ENCODE peak calls at places on chromosomes 3 and 15, in nine cellular contexts. T is NCI-H524 treated with DMSO at 0.1 percent for 48 hours, L is glutamatergic neuron, M is substantia nigra, I is WTC11, Z is AML-193, A is kidney tubule cell, E is GM10248, C is NCI-H1417 treated with DMSO at 0.1 percent for 48 hours. W is an unnamed sample.

GRCh38 chr15:49645277-49645676 is 24.4 kb downstream of the DTWD1 start:
- DNase-seq in L (no peak), M (no peak), C (no peak), I (no peak), T (no peak), E (no peak), Z (no peak), A (no peak), W (no peak)

GRCh38 chr3:7682822-7683229 is 818.8 kb upstream of the LMCD1 start:
- DNase-seq in A (peak), E (no peak), Z (peak), L (no peak), C (no peak), I (no peak), M (no peak), T (no peak), W (no peak)

GRCh38 chr3:8966820-8967348 is 3.6 kb upstream of the RAD18 start:
- DNase-seq in E (no peak), Z (no peak), C (no peak), T (no peak), M (no peak), A (no peak), I (no peak), L (no peak), W (no peak)

GRCh38 chr15:80252281-80252619 is 237 bp upstream of the CTXND1 start:
- DNase-seq in L (no peak), I (no peak), T (no peak), M (no peak), E (no peak), Z (no peak), A (no peak), C (no peak), W (no peak)

GRCh38 chr15:87034886-87035285 is 955.2 kb downstream of the AGBL1 start:
- DNase-seq in M (no peak), C (no peak), E (no peak), A (no peak), L (no peak), T (no peak), Z (no peak), I (no peak), W (no peak)

GRCh38 chr3:161401389-161401788 is 30.1 kb upstream of the SPTSSB start:
- DNase-seq in C (no peak), L (no peak), A (no peak), T (no peak), Z (no peak), E (no peak), M (no peak), I (no peak), W (no peak)

GRCh38 chr3:111112913-111113312 is 41.3 kb downstream of the NECTIN3 start:
- DNase-seq in C (no peak), M (no peak), A (no peak), E (no peak), T (no peak), Z (no peak), I (no peak), L (no peak), W (no peak)

GRCh38 chr3:33315826-33316225 is 38.6 kb downstream of the FBXL2 start:
- DNase-seq in L (no peak), T (no peak), A (peak), I (no peak), E (no peak), M (no peak), C (no peak), Z (no peak), W (no peak)

GRCh38 chr15:67101981-67102929 is 36.9 kb downstream of the SMAD3 start:
- DNase-seq in L (no peak), Z (no peak), I (no peak), A (peak), E (peak), C (no peak), M (no peak), T (no peak), W (no peak)

GRCh38 chr3:37564518-37564917 is 297.2 kb upstream of the CTDSPL start:
- DNase-seq in E (no peak), A (no peak), Z (no peak), L (no peak), M (no peak), I (no peak), C (no peak), T (no peak), W (no peak)

GRCh38 chr3:31980530-31981205 is 394 bp downstream of the OSBPL10 start:
- DNase-seq in Z (no peak), M (peak), L (peak), I (peak), C (peak), E (peak), A (peak), T (no peak), W (peak)

GRCh38 chr3:56042326-56042951 is 425.8 kb downstream of the ERC2 start:
- DNase-seq in Z (peak), T (no peak), M (no peak), I (no peak), L (no peak), E (no peak), C (no peak), A (peak), W (no peak)

GRCh38 chr3:124168271-124168670 is 176.3 kb upstream of the ROPN1 start:
- DNase-seq in I (no peak), T (no peak), L (no peak), E (no peak), A (peak), C (no peak), M (no peak), Z (no peak), W (no peak)

GRCh38 chr3:69012111-69012835 is 1.2 kb downstream of the EOGT start:
- DNase-seq in C (no peak), I (peak), Z (no peak), T (no peak), E (no peak), A (peak), L (no peak), M (no peak), W (no peak)

GRCh38 chr3:10933958-10934481 is 58.5 kb upstream of the SLC6A1 start:
- DNase-seq in E (no peak), T (no peak), C (no peak), L (no peak), I (no peak), M (no peak), A (no peak), Z (no peak), W (peak)

GRCh38 chr3:53493997-53494791 is at the start of gene CACNA1D:
- DNase-seq in L (peak), M (peak), Z (no peak), I (peak), C (no peak), A (peak), E (peak), T (no peak), W (peak)

GRCh38 chr15:52240166-52240565 is 49.0 kb upstream of the GNB5 start:
- DNase-seq in L (no peak), A (no peak), M (no peak), I (no peak), E (no peak), C (no peak), Z (no peak), T (no peak), W (no peak)

GRCh38 chr3:40287248-40287647 is 22.3 kb upstream of the EIF1B start:
- DNase-seq in I (no peak), T (no peak), M (no peak), A (no peak), E (no peak), L (no peak), Z (no peak), C (no peak), W (no peak)

GRCh38 chr15:66581972-66582537 is 16.3 kb upstream of the LCTL start:
- DNase-seq in T (no peak), E (no peak), I (no peak), C (no peak), L (no peak), M (no peak), Z (no peak), A (no peak), W (no peak)

GRCh38 chr15:77035584-77035983 is 35.3 kb downstream of the TSPAN3 start:
- DNase-seq in M (no peak), I (no peak), C (no peak), Z (no peak), A (no peak), L (no peak), T (no peak), E (no peak), W (no peak)

GRCh38 chr3:126111566-126112475 is 27.9 kb upstream of the SLC41A3 start:
- DNase-seq in E (no peak), M (no peak), C (no peak), Z (no peak), A (no peak), I (no peak), T (no peak), L (no peak), W (no peak)

GRCh38 chr15:66138096-66138783 is 115.3 kb downstream of the MEGF11 start:
- DNase-seq in Z (no peak), I (no peak), A (no peak), M (no peak), L (peak), E (no peak), T (peak), C (no peak), W (no peak)

GRCh38 chr15:88896339-88897033 is 1.1 kb upstream of the HAPLN3 start:
- DNase-seq in A (no peak), M (no peak), Z (no peak), T (no peak), C (no peak), I (no peak), E (no peak), L (no peak), W (no peak)

GRCh38 chr3:122514123-122515019 is at the start of gene KPNA1:
- DNase-seq in E (peak), C (peak), A (peak), L (peak), Z (peak), I (peak), M (peak), T (no peak), W (peak)

GRCh38 chr3:53668872-53669271 is 174.5 kb downstream of the CACNA1D start:
- DNase-seq in Z (no peak), L (no peak), C (no peak), I (no peak), M (no peak), E (no peak), A (peak), T (no peak), W (no peak)

GRCh38 chr3:72597756-72598195 is 250.5 kb downstream of the SHQ1 start:
- DNase-seq in T (peak), C (no peak), A (peak), Z (no peak), E (no peak), M (no peak), I (no peak), L (no peak), W (no peak)

GRCh38 chr3:195812366-195812765 is 637 bp upstream of the MUC4 start:
- DNase-seq in T (no peak), M (no peak), I (no peak), A (no peak), C (no peak), E (no peak), Z (no peak), L (no peak), W (no peak)

GRCh38 chr3:12727937-12728336 is 31.1 kb downstream of the TMEM40 start:
- DNase-seq in T (no peak), C (no peak), E (no peak), L (no peak), M (no peak), I (no peak), A (no peak), Z (no peak), W (no peak)

GRCh38 chr15:39059886-39060285 is 495.3 kb upstream of the RASGRP1 start:
- DNase-seq in L (no peak), A (peak), E (no peak), Z (no peak), C (no peak), T (no peak), I (no peak), M (no peak), W (no peak)

GRCh38 chr15:90322531-90322930 is 29.6 kb upstream of the ZNF774 start:
- DNase-seq in C (no peak), I (no peak), A (no peak), L (no peak), M (no peak), E (no peak), T (no peak), Z (no peak), W (no peak)

W was measured in dorsolateral prefrontal cortex.